ENCODE peak calls at places on chromosomes 4 and X, in six cellular contexts. One of them, this sample, is unnamed.
A peak's percentile ranks its signal among the peaks of the same experiment; 100 is the strongest.

GRCh38 chrX:15567886-15568616 is 32.7 kb downstream of the ACE2 start:
- DNase-seq in kidney: no peak
- DNase-seq in endothelial cell of umbilical vein: peak; percentile 21
- DNase-seq in mammary epithelial cell: peak; percentile 18
- DNase-seq in HepG2: peak; percentile 23
- DNase-seq in fibroblast of lung: no peak
- DNase-seq in this sample: no peak

GRCh38 chr4:172725581-172725980 is 443.0 kb upstream of the GALNT7 start:
- DNase-seq in fibroblast of lung: peak; percentile 1
- DNase-seq in HepG2: peak; percentile 1
- DNase-seq in mammary epithelial cell: no peak
- DNase-seq in endothelial cell of umbilical vein: no peak
- DNase-seq in kidney: no peak
- DNase-seq in this sample: no peak

GRCh38 chr4:73891739-73892405 is 22.7 kb downstream of the CXCL1 start:
- DNase-seq in mammary epithelial cell: no peak
- DNase-seq in endothelial cell of umbilical vein: no peak
- DNase-seq in kidney: no peak
- DNase-seq in HepG2: no peak
- DNase-seq in fibroblast of lung: peak; percentile 66
- DNase-seq in this sample: no peak

GRCh38 chr4:6495296-6495590 is 22.8 kb upstream of the PPP2R2C start:
- DNase-seq in endothelial cell of umbilical vein: no peak
- DNase-seq in fibroblast of lung: no peak
- DNase-seq in HepG2: no peak
- DNase-seq in mammary epithelial cell: no peak
- DNase-seq in kidney: no peak
- DNase-seq in this sample: no peak

GRCh38 chrX:3697701-3698279 is 15.7 kb downstream of the PRKX start:
- DNase-seq in endothelial cell of umbilical vein: peak; percentile 59
- DNase-seq in kidney: peak; percentile 96
- DNase-seq in HepG2: no peak
- DNase-seq in mammary epithelial cell: peak; percentile 94
- DNase-seq in fibroblast of lung: peak; percentile 78
- DNase-seq in this sample: no peak

GRCh38 chr4:153432971-153433752 is 33.0 kb upstream of the TMEM131L start:
- DNase-seq in HepG2: peak; percentile 79
- DNase-seq in kidney: no peak
- DNase-seq in mammary epithelial cell: peak; percentile 94
- DNase-seq in endothelial cell of umbilical vein: peak; percentile 45
- DNase-seq in fibroblast of lung: peak; percentile 85
- DNase-seq in this sample: peak; percentile 85

GRCh38 chrX:63466690-63467089 is 115.6 kb upstream of the SPIN4 start:
- DNase-seq in mammary epithelial cell: no peak
- DNase-seq in HepG2: no peak
- DNase-seq in endothelial cell of umbilical vein: no peak
- DNase-seq in fibroblast of lung: no peak
- DNase-seq in kidney: no peak
- DNase-seq in this sample: no peak

GRCh38 chrX:9628779-9629493 is 136.7 kb downstream of the GPR143 start:
- DNase-seq in mammary epithelial cell: no peak
- DNase-seq in fibroblast of lung: no peak
- DNase-seq in HepG2: no peak
- DNase-seq in kidney: no peak
- DNase-seq in endothelial cell of umbilical vein: no peak
- DNase-seq in this sample: no peak

GRCh38 chr4:89765966-89766365 is 71.0 kb downstream of the SNCA start:
- DNase-seq in kidney: no peak
- DNase-seq in fibroblast of lung: peak; percentile 89
- DNase-seq in HepG2: no peak
- DNase-seq in mammary epithelial cell: peak; percentile 86
- DNase-seq in endothelial cell of umbilical vein: peak; percentile 65
- DNase-seq in this sample: no peak

GRCh38 chr4:107740950-107741701 is 21.1 kb upstream of the PAPSS1 start:
- DNase-seq in mammary epithelial cell: no peak
- DNase-seq in endothelial cell of umbilical vein: peak; percentile 81
- DNase-seq in fibroblast of lung: peak; percentile 39
- DNase-seq in kidney: peak; percentile 79
- DNase-seq in HepG2: no peak
- DNase-seq in this sample: no peak

GRCh38 chr4:147754037-147754445 is 22.2 kb downstream of the ARHGAP10 start:
- DNase-seq in fibroblast of lung: peak; percentile 96
- DNase-seq in endothelial cell of umbilical vein: peak; percentile 61
- DNase-seq in mammary epithelial cell: peak; percentile 72
- DNase-seq in HepG2: no peak
- DNase-seq in kidney: no peak
- DNase-seq in this sample: no peak

GRCh38 chrX:100895365-100896075 is 21.4 kb upstream of the NOX1 start:
- DNase-seq in mammary epithelial cell: peak; percentile 93
- DNase-seq in endothelial cell of umbilical vein: peak; percentile 26
- DNase-seq in kidney: no peak
- DNase-seq in fibroblast of lung: peak; percentile 25
- DNase-seq in HepG2: peak; percentile 55
- DNase-seq in this sample: peak; percentile 4

GRCh38 chr4:7159923-7160322 is 32.4 kb upstream of the SORCS2 start:
- DNase-seq in kidney: no peak
- DNase-seq in endothelial cell of umbilical vein: no peak
- DNase-seq in HepG2: peak; percentile 69
- DNase-seq in fibroblast of lung: no peak
- DNase-seq in mammary epithelial cell: no peak
- DNase-seq in this sample: no peak

GRCh38 chrX:16666541-16666940 is 16.6 kb downstream of the S100G start:
- DNase-seq in fibroblast of lung: peak; percentile 63
- DNase-seq in HepG2: no peak
- DNase-seq in kidney: no peak
- DNase-seq in endothelial cell of umbilical vein: no peak
- DNase-seq in mammary epithelial cell: no peak
- DNase-seq in this sample: no peak

GRCh38 chrX:150507251-150507856 is 61.1 kb upstream of the MTM1 start:
- DNase-seq in mammary epithelial cell: no peak
- DNase-seq in endothelial cell of umbilical vein: peak; percentile 76
- DNase-seq in fibroblast of lung: peak; percentile 18
- DNase-seq in kidney: no peak
- DNase-seq in HepG2: no peak
- DNase-seq in this sample: no peak
- H3K9ac ChIP-seq in mammary epithelial cell: no peak overlapping the region
- H3K9ac ChIP-seq in endothelial cell of umbilical vein: peak overlapping the region; percentile 71
- H3K9ac ChIP-seq in fibroblast of lung: no peak overlapping the region
- H3K9ac ChIP-seq in kidney: no peak overlapping the region
- H3K9ac ChIP-seq in HepG2: no peak overlapping the region
- H3K9ac ChIP-seq in this sample: no peak overlapping the region

GRCh38 chr4:143382539-143382938 is 45.9 kb downstream of the GAB1 start:
- DNase-seq in fibroblast of lung: peak; percentile 59
- DNase-seq in endothelial cell of umbilical vein: peak; percentile 71
- DNase-seq in mammary epithelial cell: peak; percentile 35
- DNase-seq in HepG2: no peak
- DNase-seq in kidney: no peak
- DNase-seq in this sample: no peak
- H3K4me3 ChIP-seq in fibroblast of lung: peak overlapping the region; percentile 22
- H3K4me3 ChIP-seq in endothelial cell of umbilical vein: peak overlapping the region; percentile 26
- H3K4me3 ChIP-seq in mammary epithelial cell: no peak overlapping the region
- H3K4me3 ChIP-seq in HepG2: no peak overlapping the region
- H3K4me3 ChIP-seq in kidney: peak overlapping the region; percentile 40
- H3K4me3 ChIP-seq in this sample: no peak overlapping the region

GRCh38 chrX:123173833-123174232 is 10.2 kb upstream of the GRIA3 start:
- DNase-seq in HepG2: no peak
- DNase-seq in fibroblast of lung: no peak
- DNase-seq in endothelial cell of umbilical vein: no peak
- DNase-seq in kidney: no peak
- DNase-seq in mammary epithelial cell: no peak
- DNase-seq in this sample: no peak
- TF ChIP-seq CTCF in HepG2: peak; percentile 17
- TF ChIP-seq CTCF in fibroblast of lung: peak; percentile 5
- TF ChIP-seq CTCF in endothelial cell of umbilical vein: no peak
- TF ChIP-seq CTCF in kidney: peak; percentile 18
- TF ChIP-seq CTCF in mammary epithelial cell: peak; percentile 23
- TF ChIP-seq CTCF in this sample: peak; percentile 43

GRCh38 chrX:53813663-53814440 is 127.3 kb upstream of the HUWE1 start:
- DNase-seq in HepG2: no peak
- DNase-seq in kidney: no peak
- DNase-seq in mammary epithelial cell: peak; percentile 23
- DNase-seq in endothelial cell of umbilical vein: no peak
- DNase-seq in fibroblast of lung: no peak
- DNase-seq in this sample: no peak
- H3K9ac ChIP-seq in HepG2: no peak overlapping the region
- H3K9ac ChIP-seq in kidney: no peak overlapping the region
- H3K9ac ChIP-seq in mammary epithelial cell: no peak overlapping the region
- H3K9ac ChIP-seq in endothelial cell of umbilical vein: no peak overlapping the region
- H3K9ac ChIP-seq in fibroblast of lung: no peak overlapping the region
- H3K9ac ChIP-seq in this sample: no peak overlapping the region

DNA sequence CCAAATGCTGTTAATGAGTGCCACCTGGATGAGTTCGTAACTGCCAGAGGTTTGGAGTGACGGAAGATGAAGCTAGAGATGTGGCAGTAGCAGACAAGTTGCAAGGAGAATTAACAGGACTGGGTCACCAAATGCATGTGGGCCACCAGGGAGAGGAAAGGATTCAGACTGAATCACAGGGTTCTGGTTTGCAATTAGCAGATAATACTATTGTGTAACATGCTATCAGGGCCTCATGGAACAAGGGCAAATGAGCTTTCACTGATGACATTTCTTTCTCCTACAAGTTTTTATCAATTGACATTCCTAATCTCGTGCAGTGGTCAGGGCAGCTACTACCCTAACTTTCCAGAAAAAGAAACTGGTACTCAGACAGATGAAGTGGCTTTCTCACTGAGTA is 21.4 kb downstream of the GAB3 start:
- DNase-seq in endothelial cell of umbilical vein: no peak
- DNase-seq in mammary epithelial cell: no peak
- DNase-seq in fibroblast of lung: no peak
- DNase-seq in HepG2: no peak
- DNase-seq in kidney: no peak
- DNase-seq in this sample: no peak
- H3K4me3 ChIP-seq in endothelial cell of umbilical vein: no peak overlapping the region
- H3K4me3 ChIP-seq in mammary epithelial cell: no peak overlapping the region
- H3K4me3 ChIP-seq in fibroblast of lung: no peak overlapping the region
- H3K4me3 ChIP-seq in HepG2: no peak overlapping the region
- H3K4me3 ChIP-seq in kidney: no peak overlapping the region
- H3K4me3 ChIP-seq in this sample: no peak overlapping the region

GRCh38 chrX:138775501-138775900 is 64.0 kb upstream of the FGF13 start:
- DNase-seq in fibroblast of lung: peak; percentile 34
- DNase-seq in mammary epithelial cell: peak; percentile 25
- DNase-seq in HepG2: peak; percentile 0
- DNase-seq in endothelial cell of umbilical vein: peak; percentile 4
- DNase-seq in kidney: no peak
- DNase-seq in this sample: no peak

GRCh38 chrX:138777230-138777629 is 65.7 kb upstream of the FGF13 start:
- DNase-seq in kidney: no peak
- DNase-seq in endothelial cell of umbilical vein: no peak
- DNase-seq in fibroblast of lung: no peak
- DNase-seq in HepG2: no peak
- DNase-seq in mammary epithelial cell: no peak
- DNase-seq in this sample: no peak
- TF ChIP-seq CTCF in kidney: no peak
- TF ChIP-seq CTCF in endothelial cell of umbilical vein: no peak
- TF ChIP-seq CTCF in fibroblast of lung: peak; percentile 6
- TF ChIP-seq CTCF in HepG2: no peak
- TF ChIP-seq CTCF in mammary epithelial cell: peak; percentile 26
- TF ChIP-seq CTCF in this sample: no peak

GRCh38 chrX:40173662-40174593 is 76.2 kb upstream of the BCOR start:
- DNase-seq in HepG2: peak; percentile 76
- DNase-seq in fibroblast of lung: peak; percentile 8
- DNase-seq in kidney: no peak
- DNase-seq in endothelial cell of umbilical vein: peak; percentile 45
- DNase-seq in mammary epithelial cell: no peak
- DNase-seq in this sample: peak; percentile 62

GRCh38 chrX:40170830-40171512 is 73.2 kb upstream of the BCOR start:
- DNase-seq in kidney: no peak
- DNase-seq in HepG2: no peak
- DNase-seq in fibroblast of lung: no peak
- DNase-seq in mammary epithelial cell: no peak
- DNase-seq in endothelial cell of umbilical vein: no peak
- DNase-seq in this sample: no peak

GRCh38 chrX:40171513-40172168 is 73.9 kb upstream of the BCOR start:
- DNase-seq in HepG2: no peak
- DNase-seq in fibroblast of lung: peak; percentile 51
- DNase-seq in mammary epithelial cell: no peak
- DNase-seq in kidney: peak; percentile 79
- DNase-seq in endothelial cell of umbilical vein: peak; percentile 25
- DNase-seq in this sample: no peak

GRCh38 chrX:40172980-40173661 is 75.4 kb upstream of the BCOR start:
- DNase-seq in mammary epithelial cell: no peak
- DNase-seq in HepG2: peak; percentile 77
- DNase-seq in kidney: no peak
- DNase-seq in endothelial cell of umbilical vein: no peak
- DNase-seq in fibroblast of lung: no peak
- DNase-seq in this sample: no peak

DNA sequence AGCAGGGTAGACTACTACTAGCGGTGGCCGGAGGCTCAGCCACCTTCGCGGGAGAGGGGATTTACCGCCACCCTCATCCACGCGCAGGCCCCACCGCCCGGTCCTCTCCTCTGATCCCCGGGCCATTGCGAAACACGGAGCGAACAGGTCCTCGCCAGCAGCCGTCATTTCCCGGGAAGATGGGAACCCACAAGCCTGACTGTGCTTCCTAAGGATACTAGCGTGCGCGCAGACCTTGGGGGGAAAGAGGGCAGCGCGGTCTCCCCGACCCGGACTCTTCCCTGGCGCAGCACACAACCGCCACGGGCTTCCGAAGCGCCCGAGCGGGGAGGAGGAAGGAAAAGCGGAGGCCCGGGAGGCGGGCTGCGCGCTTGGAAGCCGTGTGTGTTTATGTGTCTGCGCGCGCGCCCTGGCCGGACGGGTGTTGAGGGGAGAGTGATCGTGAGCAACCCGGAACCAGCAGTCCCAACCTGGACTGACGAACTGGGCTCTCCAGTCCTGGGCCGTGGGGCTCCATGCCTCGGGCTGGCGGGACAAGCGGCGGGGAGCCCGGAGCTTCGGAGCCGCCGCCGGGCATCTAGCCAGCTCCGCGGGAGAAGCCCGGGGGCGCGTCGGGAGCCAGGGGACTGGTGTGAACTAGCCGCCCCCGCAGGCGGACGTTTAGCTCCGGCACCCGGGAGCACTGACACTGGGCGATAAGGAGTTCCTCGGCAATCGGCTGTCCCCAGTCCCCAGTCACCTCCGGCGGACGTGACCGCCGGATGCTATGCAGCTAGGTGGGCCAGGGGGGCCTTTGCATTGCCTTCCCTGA is 74.6 kb upstream of the BCOR start:
- DNase-seq in fibroblast of lung: peak; percentile 65
- DNase-seq in mammary epithelial cell: peak; percentile 32
- DNase-seq in HepG2: no peak
- DNase-seq in kidney: peak; percentile 90
- DNase-seq in endothelial cell of umbilical vein: peak; percentile 58
- DNase-seq in this sample: no peak
- H3K9ac ChIP-seq in fibroblast of lung: peak overlapping the region; percentile 55
- H3K9ac ChIP-seq in mammary epithelial cell: no peak overlapping the region
- H3K9ac ChIP-seq in HepG2: peak overlapping the region; percentile 17
- H3K9ac ChIP-seq in kidney: peak overlapping the region; percentile 58
- H3K9ac ChIP-seq in endothelial cell of umbilical vein: peak overlapping the region; percentile 75
- H3K9ac ChIP-seq in this sample: peak overlapping the region; percentile 63